ENCODE peak calls at places on chromosomes 12 and 14, in ten cellular contexts. H is IMR-90, G is ovary, Z is mesothelial cell of epicardium, B is mammary epithelial cell, K is heart left ventricle, P is fibroblast of pulmonary artery, A is progenitor cell of endocrine pancreas, E is upper lobe of left lung, W is WTC11. Y is an unnamed sample.

GRCh38 chr14:53894456-53894855 is 62.2 kb downstream of the BMP4 start:
- DNase-seq in E (no peak), W (no peak), K (no peak), B (peak; percentile 50), H (peak; percentile 79), P (peak; percentile 74), G (no peak), Z (no peak), A (no peak), Y (peak; percentile 51)

GRCh38 chr12:2679816-2680675 is 114.7 kb upstream of the FKBP4 start:
- DNase-seq in W (no peak), P (no peak), Z (no peak), H (no peak), K (no peak), G (no peak), E (peak; percentile 40), A (no peak), B (no peak), Y (no peak)

GRCh38 chr12:27703720-27704452 is 6.7 kb upstream of the MRPS35 start:
- DNase-seq in W (peak; percentile 85), A (peak; percentile 64), Z (peak; percentile 68), G (peak; percentile 51), E (no peak), K (peak; percentile 43), B (peak; percentile 66), P (peak; percentile 95), H (peak; percentile 89), Y (peak; percentile 64)

GRCh38 chr14:37122288-37122687 is 50.1 kb downstream of the SLC25A21 start:
- DNase-seq in E (no peak), P (peak; percentile 60), A (no peak), K (no peak), W (no peak), Z (no peak), H (peak; percentile 85), B (peak; percentile 87), G (no peak), Y (no peak)

GRCh38 chr12:118781692-118782091 is 199.6 kb upstream of the SRRM4 start:
- DNase-seq in Z (no peak), K (no peak), G (no peak), P (no peak), B (no peak), A (no peak), H (no peak), W (no peak), E (no peak), Y (no peak)

GRCh38 chr14:35333797-35334743 is 41.9 kb downstream of the PSMA6 start:
- DNase-seq in G (no peak), B (no peak), A (no peak), E (peak; percentile 64), Z (no peak), P (no peak), H (no peak), W (no peak), K (no peak), Y (no peak)

GRCh38 chr14:94571950-94572349 is 9.3 kb upstream of the SERPINA5 start:
- DNase-seq in H (peak; percentile 23), E (no peak), K (no peak), W (no peak), G (no peak), P (peak; percentile 57), B (peak; percentile 25), Z (no peak), A (no peak), Y (no peak)

GRCh38 chr12:63410197-63410596 is 258.1 kb downstream of the DPY19L2 start:
- DNase-seq in A (no peak), P (peak; percentile 52), H (no peak), Z (no peak), B (no peak), K (no peak), W (no peak), G (no peak), E (no peak), Y (no peak)

GRCh38 chr12:131231194-131231980 is 277.7 kb downstream of the ADGRD1 start:
- DNase-seq in A (no peak), K (no peak), H (no peak), P (no peak), E (no peak), W (no peak), B (no peak), Z (no peak), G (no peak), Y (no peak)

GRCh38 chr14:91685600-91685999 is 46.3 kb downstream of the CATSPERB start:
- DNase-seq in E (no peak), P (no peak), G (no peak), W (no peak), H (no peak), K (no peak), B (no peak), Z (no peak), A (no peak), Y (no peak)

GRCh38 chr12:24244801-24245200 is 295.3 kb upstream of the SOX5 start:
- DNase-seq in E (no peak), W (no peak), G (no peak), Z (no peak), P (no peak), H (no peak), K (no peak), A (no peak), B (peak; percentile 85), Y (no peak)

GRCh38 chr14:41636492-41637392 is 30.1 kb downstream of the LRFN5 start:
- DNase-seq in E (no peak), G (no peak), P (no peak), W (no peak), Z (no peak), B (no peak), H (peak; percentile 47), K (no peak), A (no peak), Y (no peak)

GRCh38 chr14:23559010-23559920 is 3.2 kb downstream of the THTPA start:
- DNase-seq in E (no peak), H (peak; percentile 55), P (peak; percentile 67), B (no peak), A (peak; percentile 50), G (peak; percentile 46), K (no peak), W (peak; percentile 86), Z (peak; percentile 75), Y (peak; percentile 60)

GRCh38 chr14:94113490-94113889 is 3.0 kb downstream of the IFI27 start:
- DNase-seq in Z (no peak), K (peak; percentile 68), P (peak; percentile 29), E (no peak), A (no peak), H (peak; percentile 22), G (no peak), B (peak; percentile 16), W (no peak), Y (no peak)

GRCh38 chr12:106178582-106178981 is 39.8 kb upstream of the NUAK1 start:
- DNase-seq in B (no peak), K (no peak), G (no peak), Z (no peak), W (no peak), A (no peak), P (no peak), E (no peak), H (no peak), Y (no peak)

GRCh38 chr12:42484996-42485395 is 104.5 kb downstream of the PRICKLE1 start:
- DNase-seq in G (no peak), E (no peak), K (no peak), Z (no peak), B (peak; percentile 20), A (no peak), P (no peak), H (peak; percentile 33), W (no peak), Y (no peak)

GRCh38 chr12:55795950-55796349 is 21.6 kb downstream of the SARNP start:
- DNase-seq in E (no peak), A (no peak), Z (no peak), K (no peak), H (no peak), P (no peak), W (no peak), B (no peak), G (no peak), Y (no peak)

GRCh38 chr12:55797550-55797949 is 20.0 kb downstream of the SARNP start:
- DNase-seq in P (no peak), A (no peak), K (no peak), Z (no peak), W (no peak), E (no peak), G (no peak), B (no peak), H (peak; percentile 6), Y (no peak)

GRCh38 chr12:55797068-55797467 is 20.5 kb downstream of the SARNP start:
- DNase-seq in Z (no peak), P (peak; percentile 73), W (peak; percentile 36), G (no peak), B (peak; percentile 13), H (peak; percentile 56), A (no peak), E (no peak), K (no peak), Y (peak; percentile 12)
- TF ChIP-seq CTCF in Z (peak; percentile 36), P (peak; percentile 69), W (peak; percentile 27), G (no peak), B (peak; percentile 36), H (peak; percentile 58), A (peak; percentile 71), E (peak; percentile 37), K (peak; percentile 47), Y (no peak)

DNA sequence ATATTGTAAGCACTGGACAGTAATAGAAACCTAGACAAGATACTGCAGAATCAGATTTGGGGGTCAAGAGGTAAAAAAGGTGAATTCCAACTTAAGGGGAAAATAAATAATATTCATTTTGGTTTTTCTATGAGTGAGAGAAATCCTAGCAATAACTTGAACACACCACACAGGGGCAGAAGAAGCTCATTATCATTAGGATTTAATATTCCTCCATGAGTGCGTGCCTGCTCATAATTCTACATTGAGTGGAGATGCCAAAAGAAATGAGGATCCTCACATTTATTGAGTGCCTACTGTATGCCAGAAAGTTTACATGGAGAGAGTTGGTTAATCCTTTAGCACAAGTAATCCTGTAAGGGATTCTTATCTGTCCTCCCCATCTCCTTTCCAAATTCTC is 40.5 kb upstream of the C14orf132 start:
- DNase-seq in W (no peak), K (no peak), Z (no peak), G (no peak), B (no peak), H (peak; percentile 53), E (no peak), A (no peak), P (peak; percentile 57), Y (no peak)
- TF ChIP-seq CTCF in W (no peak), K (peak; percentile 29), Z (no peak), G (no peak), B (peak; percentile 46), H (peak; percentile 67), E (peak; percentile 50), A (peak; percentile 41), P (peak; percentile 44), Y (no peak)

GRCh38 chr14:64421166-64421565 is 33.0 kb downstream of the MTHFD1 start:
- DNase-seq in G (no peak), B (peak; percentile 40), P (peak; percentile 83), A (no peak), Z (no peak), H (peak; percentile 73), K (no peak), W (no peak), E (no peak), Y (no peak)
- TF ChIP-seq CTCF in G (no peak), B (no peak), P (no peak), A (no peak), Z (no peak), H (no peak), K (no peak), W (no peak), E (no peak), Y (no peak)

DNA sequence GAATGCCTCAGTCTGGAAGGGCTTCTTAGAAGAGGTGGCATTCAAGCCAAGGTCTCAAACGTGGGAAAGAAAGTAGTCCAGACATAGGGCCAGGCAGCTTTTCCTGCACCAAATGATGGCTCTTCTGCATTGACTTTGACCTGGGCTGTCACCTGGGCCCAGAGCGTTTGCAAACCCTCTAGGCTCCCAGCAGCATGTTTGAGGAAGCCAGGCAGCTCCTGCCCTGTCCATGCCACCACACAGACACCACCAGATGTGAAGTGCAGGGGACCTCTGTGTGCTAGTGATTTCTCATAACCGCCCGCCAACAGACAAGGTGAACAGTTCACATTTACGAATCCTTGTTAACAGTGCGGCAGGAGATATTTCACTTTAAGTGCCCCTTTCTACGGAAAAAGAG is 49.9 kb upstream of the FAM222A start:
- DNase-seq in G (no peak), E (no peak), K (no peak), W (no peak), B (no peak), Z (no peak), A (no peak), P (no peak), H (no peak), Y (no peak)
- TF ChIP-seq CTCF in G (no peak), E (no peak), K (no peak), W (no peak), B (no peak), Z (no peak), A (no peak), P (no peak), H (no peak), Y (no peak)